ENCODE peak calls at places on chromosome 22, in five cellular contexts. One of them, this sample, is unnamed.

GRCh38 chr22:40922484-40923303 is 28.5 kb upstream of the RBX1 start:
- DNase-seq in activated naive CD8-positive, alpha-beta T cell treated with anti-CD3 and anti-CD28 coated beads, Interleukin-2, amount 50 U/mL, for 24 hours: no peak
- DNase-seq in substantia nigra: peak
- DNase-seq in RCC 7860: peak
- DNase-seq in activated CD4-positive, alpha-beta T cell treated with anti-CD3 and anti-CD28 coated beads for 36 hours: no peak
- DNase-seq in this sample: no peak

GRCh38 chr22:24474649-24475048 is 20.5 kb upstream of the UPB1 start:
- DNase-seq in activated naive CD8-positive, alpha-beta T cell treated with anti-CD3 and anti-CD28 coated beads, Interleukin-2, amount 50 U/mL, for 24 hours: no peak
- DNase-seq in substantia nigra: no peak
- DNase-seq in RCC 7860: peak
- DNase-seq in activated CD4-positive, alpha-beta T cell treated with anti-CD3 and anti-CD28 coated beads for 36 hours: no peak
- DNase-seq in this sample: no peak

GRCh38 chr22:23833017-23833795 is 5.6 kb downstream of the DERL3 start:
- DNase-seq in activated naive CD8-positive, alpha-beta T cell treated with anti-CD3 and anti-CD28 coated beads, Interleukin-2, amount 50 U/mL, for 24 hours: no peak
- DNase-seq in substantia nigra: no peak
- DNase-seq in RCC 7860: no peak
- DNase-seq in activated CD4-positive, alpha-beta T cell treated with anti-CD3 and anti-CD28 coated beads for 36 hours: no peak
- DNase-seq in this sample: no peak

GRCh38 chr22:43467571-43467970 is 55.8 kb downstream of the MPPED1 start:
- DNase-seq in activated naive CD8-positive, alpha-beta T cell treated with anti-CD3 and anti-CD28 coated beads, Interleukin-2, amount 50 U/mL, for 24 hours: no peak
- DNase-seq in substantia nigra: no peak
- DNase-seq in RCC 7860: no peak
- DNase-seq in activated CD4-positive, alpha-beta T cell treated with anti-CD3 and anti-CD28 coated beads for 36 hours: no peak
- DNase-seq in this sample: no peak

GRCh38 chr22:44181912-44182590 is 1.3 kb downstream of the PARVG start:
- DNase-seq in activated naive CD8-positive, alpha-beta T cell treated with anti-CD3 and anti-CD28 coated beads, Interleukin-2, amount 50 U/mL, for 24 hours: peak
- DNase-seq in substantia nigra: no peak
- DNase-seq in RCC 7860: no peak
- DNase-seq in activated CD4-positive, alpha-beta T cell treated with anti-CD3 and anti-CD28 coated beads for 36 hours: peak
- DNase-seq in this sample: peak

GRCh38 chr22:38881464-38881871 is 9.5 kb upstream of the CBX6 start:
- DNase-seq in activated naive CD8-positive, alpha-beta T cell treated with anti-CD3 and anti-CD28 coated beads, Interleukin-2, amount 50 U/mL, for 24 hours: no peak
- DNase-seq in substantia nigra: peak
- DNase-seq in RCC 7860: no peak
- DNase-seq in activated CD4-positive, alpha-beta T cell treated with anti-CD3 and anti-CD28 coated beads for 36 hours: no peak
- DNase-seq in this sample: no peak

GRCh38 chr22:44586337-44586990 is 88.4 kb upstream of the RTL6 start:
- DNase-seq in activated naive CD8-positive, alpha-beta T cell treated with anti-CD3 and anti-CD28 coated beads, Interleukin-2, amount 50 U/mL, for 24 hours: no peak
- DNase-seq in substantia nigra: no peak
- DNase-seq in RCC 7860: no peak
- DNase-seq in activated CD4-positive, alpha-beta T cell treated with anti-CD3 and anti-CD28 coated beads for 36 hours: no peak
- DNase-seq in this sample: no peak

GRCh38 chr22:44587004-44587793 is 89.2 kb upstream of the RTL6 start:
- DNase-seq in activated naive CD8-positive, alpha-beta T cell treated with anti-CD3 and anti-CD28 coated beads, Interleukin-2, amount 50 U/mL, for 24 hours: no peak
- DNase-seq in substantia nigra: no peak
- DNase-seq in RCC 7860: no peak
- DNase-seq in activated CD4-positive, alpha-beta T cell treated with anti-CD3 and anti-CD28 coated beads for 36 hours: peak
- DNase-seq in this sample: peak

GRCh38 chr22:40204331-40205116 is 26.8 kb downstream of the TNRC6B start:
- DNase-seq in activated naive CD8-positive, alpha-beta T cell treated with anti-CD3 and anti-CD28 coated beads, Interleukin-2, amount 50 U/mL, for 24 hours: no peak
- DNase-seq in substantia nigra: no peak
- DNase-seq in RCC 7860: no peak
- DNase-seq in activated CD4-positive, alpha-beta T cell treated with anti-CD3 and anti-CD28 coated beads for 36 hours: no peak
- DNase-seq in this sample: no peak

GRCh38 chr22:46542011-46542985 is 4.9 kb upstream of the CELSR1 start:
- DNase-seq in activated naive CD8-positive, alpha-beta T cell treated with anti-CD3 and anti-CD28 coated beads, Interleukin-2, amount 50 U/mL, for 24 hours: peak
- DNase-seq in substantia nigra: peak
- DNase-seq in RCC 7860: peak
- DNase-seq in activated CD4-positive, alpha-beta T cell treated with anti-CD3 and anti-CD28 coated beads for 36 hours: peak
- DNase-seq in this sample: peak

GRCh38 chr22:25814685-25815084 is 72.7 kb downstream of the MYO18B start:
- DNase-seq in activated naive CD8-positive, alpha-beta T cell treated with anti-CD3 and anti-CD28 coated beads, Interleukin-2, amount 50 U/mL, for 24 hours: no peak
- DNase-seq in substantia nigra: no peak
- DNase-seq in RCC 7860: no peak
- DNase-seq in activated CD4-positive, alpha-beta T cell treated with anti-CD3 and anti-CD28 coated beads for 36 hours: no peak
- DNase-seq in this sample: no peak

GRCh38 chr22:46425011-46425410 is 89.5 kb downstream of the TRMU start:
- DNase-seq in activated naive CD8-positive, alpha-beta T cell treated with anti-CD3 and anti-CD28 coated beads, Interleukin-2, amount 50 U/mL, for 24 hours: no peak
- DNase-seq in substantia nigra: no peak
- DNase-seq in RCC 7860: peak
- DNase-seq in activated CD4-positive, alpha-beta T cell treated with anti-CD3 and anti-CD28 coated beads for 36 hours: no peak
- DNase-seq in this sample: no peak

GRCh38 chr22:42754658-42755057 is 34.0 kb upstream of the A4GALT start:
- DNase-seq in activated naive CD8-positive, alpha-beta T cell treated with anti-CD3 and anti-CD28 coated beads, Interleukin-2, amount 50 U/mL, for 24 hours: no peak
- DNase-seq in substantia nigra: no peak
- DNase-seq in RCC 7860: no peak
- DNase-seq in activated CD4-positive, alpha-beta T cell treated with anti-CD3 and anti-CD28 coated beads for 36 hours: no peak
- DNase-seq in this sample: no peak